ENCODE peak calls at places on chromosomes 11 and 22, in seven cellular contexts. O is esophagus squamous epithelium; Z is left ventricle myocardium inferior; Y is right lobe of liver; K is CD4-positive, alpha-beta memory T cell; X is fibroblast of the aortic adventitia; A is upper lobe of right lung. P is an unnamed sample.

GRCh38 chr11:28976801-28977145 is 868.6 kb downstream of the METTL15 start:
- DNase-seq in Y (no peak), A (no peak), O (no peak), Z (no peak), K (no peak), X (peak; percentile 7), P (no peak)

GRCh38 chr11:46693597-46694012 is 6.8 kb downstream of the ARHGAP1 start:
- DNase-seq in A (no peak), Y (no peak), X (peak; percentile 75), O (no peak), K (no peak), Z (no peak), P (no peak)

GRCh38 chr22:42065408-42066132 is 5.0 kb downstream of the NAGA start:
- DNase-seq in A (no peak), Z (no peak), K (no peak), O (no peak), Y (no peak), X (no peak), P (no peak)

GRCh38 chr11:44502506-44502905 is 63.0 kb upstream of the CD82 start:
- DNase-seq in O (no peak), Z (no peak), Y (no peak), X (no peak), A (no peak), K (no peak), P (no peak)

GRCh38 chr11:69114811-69115523 is 40.8 kb upstream of the SMIM38 start:
- DNase-seq in O (no peak), X (no peak), Z (no peak), K (no peak), A (no peak), Y (peak; percentile 58), P (no peak)

GRCh38 chr11:121478226-121478894 is 25.6 kb upstream of the SORL1-AS1 start:
- DNase-seq in O (no peak), X (no peak), A (no peak), Z (no peak), K (no peak), Y (no peak), P (no peak)

GRCh38 chr11:85348945-85349344 is 278.2 kb downstream of the DLG2 start:
- DNase-seq in A (no peak), O (no peak), Y (no peak), Z (no peak), K (no peak), X (no peak), P (no peak)

GRCh38 chr11:95608093-95608492 is 181.5 kb downstream of the FAM76B start:
- DNase-seq in Z (no peak), A (no peak), X (peak; percentile 25), O (no peak), K (no peak), Y (no peak), P (no peak)

GRCh38 chr11:77126156-77126775 is 1.8 kb upstream of the MYO7A start:
- DNase-seq in X (no peak), K (no peak), O (no peak), A (no peak), Y (peak; percentile 55), Z (no peak), P (no peak)

GRCh38 chr11:19251577-19251976 is 10.8 kb upstream of the E2F8 start:
- DNase-seq in K (no peak), O (no peak), A (no peak), Y (no peak), X (no peak), Z (no peak), P (no peak)

GRCh38 chr22:17536269-17536668 is 27.0 kb upstream of the SLC25A18 start:
- DNase-seq in O (no peak), K (no peak), A (no peak), Y (no peak), Z (no peak), X (peak; percentile 20), P (no peak)

GRCh38 chr11:69637956-69638871 is 2.7 kb upstream of the CCND1 start:
- DNase-seq in Z (peak; percentile 52), O (no peak), Y (peak; percentile 67), K (no peak), A (peak; percentile 85), X (peak; percentile 70), P (peak; percentile 63)

GRCh38 chr11:12086271-12087074 is 23.9 kb upstream of the MICAL2 start:
- DNase-seq in Z (peak; percentile 70), X (peak; percentile 92), K (no peak), O (no peak), A (peak; percentile 70), Y (no peak), P (peak; percentile 71)

GRCh38 chr22:23098718-23099524 is 28.6 kb downstream of the GNAZ start:
- DNase-seq in Y (no peak), X (no peak), O (no peak), Z (peak; percentile 70), K (no peak), A (no peak), P (peak; percentile 84)

GRCh38 chr11:134159652-134160051 is 64.1 kb downstream of the NCAPD3 start:
- DNase-seq in Z (no peak), O (no peak), X (no peak), A (no peak), K (no peak), Y (no peak), P (no peak)

GRCh38 chr11:102239906-102240305 is 77.4 kb upstream of the BIRC3 start:
- DNase-seq in K (no peak), X (no peak), A (no peak), Z (no peak), O (no peak), Y (no peak), P (no peak)

GRCh38 chr11:134939905-134940304 is 527.9 kb upstream of the B3GAT1 start:
- DNase-seq in X (no peak), K (no peak), Y (no peak), Z (peak; percentile 29), O (no peak), A (no peak), P (no peak)

GRCh38 chr11:120807414-120808150 is 216.3 kb upstream of the TBCEL start:
- DNase-seq in A (no peak), X (peak; percentile 85), Y (no peak), K (no peak), Z (no peak), O (no peak), P (no peak)

GRCh38 chr11:67648796-67649613 is 1.5 kb downstream of the ACY3 start:
- DNase-seq in K (no peak), X (no peak), Y (no peak), O (no peak), Z (no peak), A (no peak), P (no peak)

GRCh38 chr11:94132823-94133408 is 4.3 kb downstream of the PANX1 start:
- DNase-seq in O (no peak), X (no peak), Z (no peak), K (no peak), A (no peak), Y (no peak), P (no peak)

GRCh38 chr11:59698506-59698905 is 15.1 kb downstream of the OR10V1 start:
- DNase-seq in A (no peak), K (no peak), X (no peak), Y (no peak), Z (no peak), O (no peak), P (no peak)

DNA sequence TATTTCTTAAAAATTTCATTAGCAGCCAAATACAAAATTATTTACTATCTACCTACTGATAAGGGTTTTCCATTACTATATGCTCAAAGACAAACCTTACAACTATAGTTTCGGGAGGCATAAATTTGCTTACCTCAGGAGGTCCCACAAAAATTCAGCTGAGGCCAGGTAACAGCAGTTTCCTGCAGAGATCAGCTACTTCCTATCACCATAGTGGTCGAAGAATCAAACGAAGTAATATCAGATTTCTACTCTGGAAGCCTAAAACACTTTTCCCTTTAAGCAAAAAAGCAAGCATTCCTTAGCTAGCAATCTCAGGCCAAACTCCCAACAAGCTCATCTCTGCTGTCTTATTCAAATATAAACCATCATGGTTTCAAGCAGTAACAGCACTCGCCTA is 3.1 kb downstream of the NAP1L4 start:
- DNase-seq in O (no peak), K (peak; percentile 13), Y (no peak), X (no peak), Z (no peak), A (no peak), P (no peak)
- H3K4me3 ChIP-seq in O (no peak overlapping the region), K (peak overlapping the region; percentile 90), Y (no peak overlapping the region), X (peak overlapping the region; percentile 92), Z (peak overlapping the region; percentile 90), A (peak overlapping the region; percentile 90), P (no peak overlapping the region)

GRCh38 chr22:38981005-38981658 is 1.0 kb upstream of the APOBEC3B start:
- DNase-seq in Z (no peak), X (peak; percentile 27), K (peak; percentile 11), O (no peak), Y (peak; percentile 37), A (no peak), P (peak; percentile 55)
- H3K4me3 ChIP-seq in Z (peak overlapping the region; percentile 60), X (no peak overlapping the region), K (no peak overlapping the region), O (no peak overlapping the region), Y (no peak overlapping the region), A (no peak overlapping the region), P (no peak overlapping the region)

GRCh38 chr11:66119348-66120133 is 49.5 kb downstream of the PACS1 start:
- DNase-seq in O (no peak), K (no peak), Z (no peak), X (peak; percentile 84), A (no peak), Y (no peak), P (peak; percentile 60)
- H3K4me3 ChIP-seq in O (no peak overlapping the region), K (no peak overlapping the region), Z (no peak overlapping the region), X (no peak overlapping the region), A (no peak overlapping the region), Y (no peak overlapping the region), P (no peak overlapping the region)

GRCh38 chr11:32428665-32429293 is 6.6 kb downstream of the WT1 start:
- DNase-seq in K (no peak), Y (no peak), X (no peak), Z (no peak), A (no peak), O (no peak), P (no peak)

GRCh38 chr11:32426192-32426591 is 9.1 kb downstream of the WT1 start:
- DNase-seq in K (no peak), X (no peak), O (no peak), A (no peak), Y (no peak), Z (no peak), P (no peak)

GRCh38 chr11:32427616-32427934 is 7.8 kb downstream of the WT1 start:
- DNase-seq in Z (no peak), K (no peak), Y (no peak), X (no peak), A (no peak), O (no peak), P (no peak)

GRCh38 chr11:32427935-32428664 is 7.2 kb downstream of the WT1 start:
- DNase-seq in A (no peak), X (no peak), Y (no peak), O (no peak), K (no peak), Z (no peak), P (no peak)

DNA sequence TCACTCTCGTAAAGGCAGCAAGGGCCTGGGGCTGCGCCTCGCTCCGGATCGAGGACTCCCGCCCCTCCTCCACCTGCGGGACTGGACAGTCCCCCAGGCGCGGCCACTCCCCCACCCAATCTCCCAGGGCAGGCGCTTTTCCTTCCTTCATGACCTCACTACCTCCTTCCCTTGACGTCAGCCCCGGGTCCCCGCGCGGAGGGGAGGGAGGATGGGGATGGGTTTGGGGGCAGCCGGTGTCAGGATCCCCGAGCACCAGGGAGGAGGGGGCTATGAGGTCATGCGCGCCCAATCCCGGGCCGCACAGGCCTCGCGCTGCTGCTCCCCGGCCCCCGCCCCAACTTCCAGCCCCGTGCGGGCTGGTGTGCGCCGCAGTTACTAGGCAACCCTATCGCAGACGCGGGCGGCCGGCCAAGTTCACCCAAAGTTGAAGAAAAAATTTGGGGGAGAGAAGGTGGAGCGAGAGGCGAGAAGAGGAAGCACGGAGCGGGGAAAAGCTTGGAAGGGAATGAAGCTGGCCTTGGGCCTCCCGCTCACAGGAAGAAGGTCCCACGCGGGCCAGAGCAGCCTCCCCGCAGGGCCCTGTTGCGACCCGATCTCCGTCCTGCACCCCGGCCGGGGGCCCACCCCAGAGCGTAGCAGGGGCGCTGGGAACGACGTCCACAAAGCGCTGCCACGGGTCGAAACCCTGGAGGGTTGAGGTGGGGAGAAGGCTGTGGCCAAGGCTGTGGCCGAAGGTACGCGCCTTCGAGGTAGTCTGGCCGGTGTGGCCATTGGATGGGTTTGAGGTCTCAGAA is 8.3 kb downstream of the WT1 start:
- DNase-seq in Z (peak; percentile 63), X (no peak), Y (no peak), K (peak; percentile 36), O (no peak), A (no peak), P (peak; percentile 79)
- H3K4me3 ChIP-seq in Z (peak overlapping the region; percentile 56), X (no peak overlapping the region), Y (no peak overlapping the region), K (no peak overlapping the region), O (no peak overlapping the region), A (no peak overlapping the region), P (peak overlapping the region; percentile 75)